ENCODE peak calls at places on chromosomes 11 and 22, in six cellular contexts. F is IMR-90; I is neuronal stem cell; M is CD8-positive, alpha-beta memory T cell; Z is stimulated activated naive CD8-positive, alpha-beta T cell treated with anti-CD3 and anti-CD28 coated beads, Interleukin-15, Interleukin-2, amounts not matched to agents 100 U/mL and 50 U/mL, for 24 hours; O is activated T-helper 9 cell treated with anti-CD3 and anti-CD28 coated beads, Interleukin-2, amount 50 U/mL, for 16 hours. P is an unnamed sample.

GRCh38 chr11:10725114-10725906 is 25.7 kb upstream of the CTR9 start:
- DNase-seq in F (peak), I (no peak), M (no peak), Z (peak), O (no peak), P (peak)

GRCh38 chr11:17793642-17794170 is 59.1 kb downstream of the KCNC1 start:
- DNase-seq in F (no peak), I (no peak), M (no peak), Z (no peak), O (no peak), P (no peak)

GRCh38 chr22:29203456-29203855 is 2.2 kb upstream of the EMID1 start:
- DNase-seq in F (no peak), I (no peak), M (no peak), Z (no peak), O (no peak), P (no peak)

GRCh38 chr22:39520874-39521857 is 804 bp downstream of the ATF4 start:
- DNase-seq in F (peak), I (no peak), M (peak), Z (peak), O (peak), P (peak)

GRCh38 chr22:49894321-49895072 is 23.7 kb downstream of the ALG12 start:
- DNase-seq in F (no peak), I (no peak), M (no peak), Z (no peak), O (no peak), P (no peak)

GRCh38 chr11:111837366-111837891 is 34.0 kb downstream of the ALG9 start:
- DNase-seq in F (no peak), I (no peak), M (no peak), Z (no peak), O (no peak), P (no peak)

GRCh38 chr11:117815262-117815803 is 9.2 kb downstream of the FXYD2 start:
- DNase-seq in F (no peak), I (no peak), M (peak), Z (peak), O (peak), P (peak)

GRCh38 chr22:27851974-27852713 is 50.6 kb upstream of the MN1 start:
- DNase-seq in F (peak), I (no peak), M (no peak), Z (no peak), O (no peak), P (no peak)

GRCh38 chr11:122116591-122116990 is 576 bp upstream of the BLID start:
- DNase-seq in F (no peak), I (no peak), M (no peak), Z (no peak), O (no peak), P (no peak)